ENCODE peak calls at places on chromosomes 5 and 9, in six cellular contexts. P is activated CD8-positive, alpha-beta memory T cell treated with anti-CD3 and anti-CD28 coated beads, Interleukin-2, amount 50 U/mL, for 48 hours; A is fibroblast of pulmonary artery; O is activated CD4-positive, alpha-beta T cell treated with anti-CD3 and anti-CD28 coated beads, Interleukin-2, amount 10 ng/mL, durations not matched to agents 7 days and 5 days; V is NCI-H1092 treated with DMSO at 0.1 percent for 48 hours; K is naive thymus-derived CD4-positive, alpha-beta T cell. Z is an unnamed sample.

GRCh38 chr9:117714282-117714681 is 10.1 kb downstream of the TLR4 start:
- DNase-seq in P (no peak), A (no peak), O (peak), V (no peak), K (no peak), Z (no peak)

GRCh38 chr9:4464911-4465513 is 25.3 kb upstream of the SLC1A1 start:
- DNase-seq in P (no peak), A (no peak), O (no peak), V (no peak), K (no peak), Z (no peak)

GRCh38 chr9:108854094-108854493 is 1.7 kb downstream of the ACTL7B start:
- DNase-seq in P (no peak), A (no peak), O (no peak), V (no peak), K (no peak), Z (no peak)

GRCh38 chr5:4479381-4479780 is 660.7 kb upstream of the ADAMTS16 start:
- DNase-seq in P (no peak), A (no peak), O (no peak), V (no peak), K (no peak), Z (no peak)

GRCh38 chr9:38079410-38080105 is 10.5 kb upstream of the SHB start:
- DNase-seq in P (no peak), A (peak), O (no peak), V (no peak), K (no peak), Z (no peak)

GRCh38 chr5:174412941-174413340 is 311.4 kb upstream of the MSX2 start:
- DNase-seq in P (no peak), A (no peak), O (no peak), V (no peak), K (no peak), Z (no peak)

GRCh38 chr5:113061851-113062631 is 85.4 kb downstream of the DCP2 start:
- DNase-seq in P (no peak), A (peak), O (no peak), V (no peak), K (no peak), Z (peak)

GRCh38 chr9:90964101-90965020 is 162.7 kb downstream of the SYK start:
- DNase-seq in P (peak), A (no peak), O (no peak), V (peak), K (no peak), Z (no peak)

GRCh38 chr5:68644971-68645370 is 429.4 kb downstream of the PIK3R1 start:
- DNase-seq in P (no peak), A (no peak), O (no peak), V (no peak), K (no peak), Z (no peak)

GRCh38 chr9:7592321-7593319 is 207.0 kb downstream of the DMAC1 start:
- DNase-seq in P (no peak), A (no peak), O (no peak), V (no peak), K (no peak), Z (peak)

GRCh38 chr5:166625210-166625865 is 1666.1 kb upstream of the WWC1 start:
- DNase-seq in P (no peak), A (peak), O (no peak), V (no peak), K (no peak), Z (no peak)

GRCh38 chr9:132589148-132590036 is 7.0 kb downstream of the BARHL1 start:
- DNase-seq in P (no peak), A (no peak), O (no peak), V (no peak), K (no peak), Z (no peak)

GRCh38 chr5:14190194-14191164 is 47.3 kb downstream of the TRIO start:
- DNase-seq in P (no peak), A (peak), O (no peak), V (no peak), K (no peak), Z (peak)

GRCh38 chr9:4886698-4887097 is 94.0 kb downstream of the RCL1 start:
- DNase-seq in P (no peak), A (no peak), O (no peak), V (no peak), K (no peak), Z (no peak)

GRCh38 chr5:33662721-33663435 is 222.1 kb downstream of the TARS1 start:
- DNase-seq in P (no peak), A (peak), O (no peak), V (no peak), K (no peak), Z (no peak)

GRCh38 chr5:145465487-145466263 is 369.5 kb downstream of the PRELID2 start:
- DNase-seq in P (no peak), A (no peak), O (no peak), V (no peak), K (no peak), Z (no peak)

GRCh38 chr5:145697251-145698016 is 137.7 kb downstream of the PRELID2 start:
- DNase-seq in P (no peak), A (peak), O (peak), V (no peak), K (no peak), Z (peak)

GRCh38 chr9:11233693-11234092 is 620.9 kb upstream of the PTPRD start:
- DNase-seq in P (no peak), A (no peak), O (no peak), V (no peak), K (no peak), Z (peak)

GRCh38 chr9:98998441-98999151 is 54.9 kb downstream of the COL15A1 start:
- DNase-seq in P (peak), A (peak), O (peak), V (peak), K (peak), Z (peak)